ENCODE peak calls at places on chromosomes 1 and 21, in eight cellular contexts. E is mesothelial cell of epicardium, W is transverse colon, F is RWPE1, T is uterus, X is H9, O is astrocyte, Q is AG09309. Z is an unnamed sample.

GRCh38 chr1:27544818-27545612 is 55.0 kb upstream of the WASF2 start:
- DNase-seq in Q (no peak), W (peak), O (peak), E (no peak), T (peak), X (no peak), F (no peak), Z (no peak)

GRCh38 chr1:209626633-209627348 is 25.4 kb downstream of the LAMB3 start:
- DNase-seq in X (no peak), E (no peak), T (no peak), Q (no peak), W (no peak), O (no peak), F (no peak), Z (no peak)

GRCh38 chr21:44874497-44875331 is 1.2 kb upstream of the PTTG1IP start:
- DNase-seq in X (no peak), E (peak), O (no peak), Q (no peak), T (peak), W (peak), F (no peak), Z (peak)

GRCh38 chr1:177912991-177913390 is 56.9 kb downstream of the SEC16B start:
- DNase-seq in O (no peak), T (no peak), Q (no peak), X (no peak), F (no peak), E (no peak), W (peak), Z (no peak)

GRCh38 chr1:109918077-109918606 is 7.5 kb downstream of the CSF1 start:
- DNase-seq in Q (no peak), F (no peak), O (no peak), W (no peak), E (no peak), X (no peak), T (no peak), Z (no peak)

GRCh38 chr1:155250246-155250632 is 5.0 kb downstream of the ENTREP3 start:
- DNase-seq in X (no peak), W (no peak), Q (no peak), F (no peak), T (no peak), O (no peak), E (no peak), Z (no peak)

GRCh38 chr1:234515821-234516241 is 36.9 kb upstream of the TARBP1 start:
- DNase-seq in E (no peak), Q (no peak), T (no peak), O (peak), W (no peak), F (peak), X (no peak), Z (no peak)

GRCh38 chr1:37732111-37732780 is 32.7 kb downstream of the EPHA10 start:
- DNase-seq in W (peak), F (no peak), T (no peak), Q (no peak), X (no peak), O (no peak), E (no peak), Z (no peak)

GRCh38 chr1:50454911-50455310 is 31.7 kb upstream of the DMRTA2 start:
- DNase-seq in O (no peak), W (no peak), Q (no peak), T (no peak), X (no peak), F (no peak), E (no peak), Z (no peak)

GRCh38 chr1:7595338-7595737 is 175.8 kb upstream of the VAMP3 start:
- DNase-seq in Q (no peak), O (no peak), W (no peak), F (no peak), X (no peak), E (no peak), T (no peak), Z (no peak)

GRCh38 chr1:36383240-36383639 is 2.5 kb downstream of the STK40 start:
- DNase-seq in E (no peak), W (no peak), F (no peak), X (no peak), O (no peak), T (no peak), Q (no peak), Z (no peak)

GRCh38 chr21:31284797-31285397 is 59.2 kb downstream of the TIAM1 start:
- DNase-seq in Q (no peak), X (no peak), T (no peak), O (peak), F (peak), W (no peak), E (no peak), Z (no peak)

GRCh38 chr1:6313382-6314265 is 52.7 kb upstream of the GPR153 start:
- DNase-seq in Q (no peak), E (no peak), W (no peak), T (no peak), O (no peak), X (no peak), F (no peak), Z (no peak)

GRCh38 chr1:76075877-76076276 is 1.3 kb downstream of the ST6GALNAC3 start:
- DNase-seq in W (no peak), Q (no peak), F (no peak), E (no peak), O (no peak), X (no peak), T (no peak), Z (no peak)

GRCh38 chr1:46530791-46531409 is 20.5 kb downstream of the KNCN start:
- DNase-seq in T (no peak), O (no peak), W (no peak), Q (no peak), F (no peak), E (no peak), X (no peak), Z (no peak)

GRCh38 chr1:95496792-95497191 is 262.8 kb downstream of the RWDD3 start:
- DNase-seq in F (no peak), Q (no peak), X (no peak), O (no peak), W (no peak), T (no peak), E (no peak), Z (no peak)

GRCh38 chr1:156797212-156797871 is 19.3 kb downstream of the SH2D2A start:
- DNase-seq in F (peak), X (peak), E (peak), T (no peak), Q (no peak), O (no peak), W (peak), Z (no peak)

GRCh38 chr21:15775981-15776380 is 46.2 kb downstream of the USP25 start:
- DNase-seq in T (no peak), F (peak), W (no peak), E (no peak), O (peak), Q (peak), X (no peak), Z (no peak)

GRCh38 chr1:29753244-29753643 is 516.9 kb downstream of the PTPRU start:
- DNase-seq in T (no peak), O (no peak), W (no peak), F (no peak), X (peak), Q (no peak), E (no peak), Z (no peak)

GRCh38 chr1:202279806-202280205 is 61.9 kb downstream of the UBE2T start:
- DNase-seq in W (no peak), E (no peak), F (no peak), T (no peak), O (peak), Q (no peak), X (no peak), Z (no peak)

GRCh38 chr1:238658766-238659165 is 727.6 kb upstream of the CHRM3 start:
- DNase-seq in F (no peak), Q (no peak), W (no peak), O (peak), X (no peak), T (no peak), E (no peak), Z (no peak)

GRCh38 chr1:22143065-22143514 is at the start of gene WNT4:
- DNase-seq in E (no peak), W (peak), F (peak), Q (no peak), X (peak), T (no peak), O (peak), Z (no peak)
- TF ChIP-seq CTCF in E (no peak), W (no peak), F (peak), Q (no peak), X (peak), T (no peak), O (no peak), Z (no peak)

GRCh38 chr1:99326215-99326949 is 62.1 kb downstream of the PLPPR4 start:
- DNase-seq in F (no peak), E (no peak), O (no peak), Q (no peak), W (no peak), T (no peak), X (no peak), Z (no peak)
- TF ChIP-seq CTCF in F (no peak), E (peak), O (no peak), Q (peak), W (no peak), T (no peak), X (peak), Z (no peak)

GRCh38 chr1:247013391-247013790 is 5.5 kb upstream of the ZNF695 start:
- DNase-seq in Q (no peak), E (no peak), O (no peak), T (no peak), F (peak), X (no peak), W (no peak), Z (no peak)

GRCh38 chr1:247008406-247008799 is 546 bp upstream of the ZNF695 start:
- DNase-seq in F (no peak), Q (no peak), W (no peak), E (no peak), O (no peak), X (no peak), T (no peak), Z (no peak)

GRCh38 chr1:247007511-247008405 is at the start of gene ZNF695:
- DNase-seq in W (peak), Q (peak), E (peak), O (peak), F (peak), T (peak), X (peak), Z (peak)
- TF ChIP-seq CTCF in W (peak), Q (no peak), E (no peak), O (no peak), F (no peak), T (no peak), X (no peak), Z (no peak)

DNA sequence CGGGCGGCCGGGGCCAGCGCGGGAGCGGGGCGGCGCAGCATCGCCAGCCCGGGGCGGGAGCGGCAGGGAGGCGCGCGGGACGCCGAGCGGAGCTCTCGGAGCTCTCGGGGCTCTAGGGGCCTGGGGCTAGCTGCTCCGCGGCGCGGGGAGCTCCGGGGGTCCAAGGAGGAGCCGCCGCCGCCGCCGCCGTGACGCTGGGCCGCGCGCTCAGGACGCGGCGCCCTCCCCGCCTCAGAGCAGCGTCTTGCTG is 147 bp downstream of the CLSTN1 start:
- DNase-seq in Q (no peak), O (no peak), F (no peak), W (no peak), E (no peak), T (no peak), X (no peak), Z (no peak)
- TF ChIP-seq CTCF in Q (no peak), O (no peak), F (no peak), W (no peak), E (no peak), T (no peak), X (no peak), Z (no peak)

GRCh38 chr1:41936107-41936506 is 17.4 kb upstream of the HIVEP3 start:
- DNase-seq in X (no peak), W (no peak), Q (no peak), T (no peak), E (no peak), F (peak), O (peak), Z (no peak)
- TF ChIP-seq CTCF in X (no peak), W (no peak), Q (no peak), T (no peak), E (no peak), F (no peak), O (no peak), Z (no peak)

GRCh38 chr1:236509647-236510401 is 14.0 kb upstream of the LGALS8 start:
- DNase-seq in T (no peak), X (no peak), W (peak), Q (no peak), E (no peak), F (no peak), O (no peak), Z (no peak)
- TF ChIP-seq CTCF in T (no peak), X (peak), W (no peak), Q (no peak), E (no peak), F (no peak), O (no peak), Z (no peak)